ENCODE peak calls at places on chromosome 22, in four cellular contexts. One of them, this sample, is unnamed.

GRCh38 chr22:28772633-28773460 is at the start of gene CCDC117:
- DNase-seq in HepG2: peak
- DNase-seq in HFF-Myc: peak
- DNase-seq in fibroblast of the aortic adventitia: peak
- DNase-seq in this sample: peak

GRCh38 chr22:27331526-27332281 is 469.9 kb downstream of the MN1 start:
- DNase-seq in fibroblast of the aortic adventitia: peak
- DNase-seq in HFF-Myc: no peak
- DNase-seq in HepG2: peak
- DNase-seq in this sample: peak

GRCh38 chr22:32502346-32502745 is 27.7 kb downstream of the FBXO7 start:
- DNase-seq in HFF-Myc: no peak
- DNase-seq in HepG2: no peak
- DNase-seq in fibroblast of the aortic adventitia: no peak
- DNase-seq in this sample: no peak

GRCh38 chr22:28172948-28173360 is 253.9 kb upstream of the PITPNB start:
- DNase-seq in HepG2: no peak
- DNase-seq in fibroblast of the aortic adventitia: no peak
- DNase-seq in HFF-Myc: no peak
- DNase-seq in this sample: no peak

GRCh38 chr22:32465661-32466060 is 1.4 kb upstream of the BPIFC start:
- DNase-seq in fibroblast of the aortic adventitia: no peak
- DNase-seq in HFF-Myc: no peak
- DNase-seq in HepG2: no peak
- DNase-seq in this sample: no peak

GRCh38 chr22:32310777-32311176 is 46.9 kb upstream of the RFPL3 start:
- DNase-seq in HFF-Myc: no peak
- DNase-seq in fibroblast of the aortic adventitia: no peak
- DNase-seq in HepG2: no peak
- DNase-seq in this sample: no peak

GRCh38 chr22:27962268-27963191 is 43.5 kb upstream of the PITPNB start:
- DNase-seq in fibroblast of the aortic adventitia: no peak
- DNase-seq in HFF-Myc: no peak
- DNase-seq in HepG2: no peak
- DNase-seq in this sample: no peak

GRCh38 chr22:50169774-50170341 is 673 bp upstream of the PANX2 start:
- DNase-seq in fibroblast of the aortic adventitia: peak
- DNase-seq in HFF-Myc: no peak
- DNase-seq in HepG2: no peak
- DNase-seq in this sample: peak

GRCh38 chr22:50526849-50527801 is 1.7 kb upstream of the SCO2 start:
- DNase-seq in HepG2: peak
- DNase-seq in fibroblast of the aortic adventitia: peak
- DNase-seq in HFF-Myc: no peak
- DNase-seq in this sample: peak

GRCh38 chr22:23241562-23242472 is 61.5 kb downstream of the BCR start:
- DNase-seq in fibroblast of the aortic adventitia: no peak
- DNase-seq in HFF-Myc: no peak
- DNase-seq in HepG2: no peak
- DNase-seq in this sample: peak

GRCh38 chr22:23244690-23245044 is 64.4 kb downstream of the BCR start:
- DNase-seq in fibroblast of the aortic adventitia: no peak
- DNase-seq in HFF-Myc: no peak
- DNase-seq in HepG2: no peak
- DNase-seq in this sample: no peak

GRCh38 chr22:23242473-23243001 is 62.2 kb downstream of the BCR start:
- DNase-seq in HFF-Myc: no peak
- DNase-seq in HepG2: no peak
- DNase-seq in fibroblast of the aortic adventitia: no peak
- DNase-seq in this sample: peak

GRCh38 chr22:23243859-23244689 is 63.8 kb downstream of the BCR start:
- DNase-seq in HepG2: no peak
- DNase-seq in HFF-Myc: no peak
- DNase-seq in fibroblast of the aortic adventitia: no peak
- DNase-seq in this sample: peak

DNA sequence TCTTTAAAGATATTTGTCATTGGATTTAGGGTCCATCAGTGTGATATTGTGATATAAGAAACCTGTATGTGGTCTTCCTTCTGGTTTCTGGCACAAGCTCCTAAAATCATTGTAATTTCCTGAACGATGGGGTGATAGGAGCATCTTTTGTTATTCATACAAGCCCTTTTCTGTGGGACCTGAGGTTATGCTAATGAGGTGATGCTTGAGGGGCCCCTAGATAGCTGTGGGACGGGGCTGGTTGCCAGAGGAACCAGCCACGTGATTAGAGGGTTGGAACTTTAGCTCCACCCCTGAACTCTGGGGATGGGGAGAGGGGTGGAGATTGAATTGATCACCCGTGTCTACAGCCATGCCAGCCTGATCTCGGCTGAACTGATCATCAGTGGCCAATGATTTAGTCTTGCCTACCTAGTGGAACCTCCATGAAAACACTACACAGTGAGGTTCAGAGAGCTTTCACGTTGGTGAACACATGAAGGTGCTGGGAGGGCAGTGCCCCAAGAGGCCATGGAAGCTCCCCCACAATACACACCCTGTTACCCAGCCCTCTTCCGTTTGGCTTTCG is 62.8 kb downstream of the BCR start:
- DNase-seq in fibroblast of the aortic adventitia: no peak
- DNase-seq in HFF-Myc: no peak
- DNase-seq in HepG2: no peak
- DNase-seq in this sample: peak
- TF ChIP-seq CTCF in fibroblast of the aortic adventitia: no peak
- TF ChIP-seq CTCF in HFF-Myc: no peak
- TF ChIP-seq CTCF in HepG2: no peak
- TF ChIP-seq CTCF in this sample: no peak

GRCh38 chr22:23180301-23180892 is at the start of gene BCR:
- DNase-seq in HFF-Myc: no peak
- DNase-seq in HepG2: no peak
- DNase-seq in fibroblast of the aortic adventitia: peak
- DNase-seq in this sample: peak
- TF ChIP-seq CTCF in HFF-Myc: peak
- TF ChIP-seq CTCF in HepG2: no peak
- TF ChIP-seq CTCF in fibroblast of the aortic adventitia: no peak
- TF ChIP-seq CTCF in this sample: no peak

GRCh38 chr22:46996595-46997310 is 234.3 kb downstream of the TBC1D22A start:
- DNase-seq in HFF-Myc: no peak
- DNase-seq in HepG2: peak
- DNase-seq in fibroblast of the aortic adventitia: no peak
- DNase-seq in this sample: peak
- TF ChIP-seq CTCF in HFF-Myc: peak
- TF ChIP-seq CTCF in HepG2: peak
- TF ChIP-seq CTCF in fibroblast of the aortic adventitia: no peak
- TF ChIP-seq CTCF in this sample: peak

DNA sequence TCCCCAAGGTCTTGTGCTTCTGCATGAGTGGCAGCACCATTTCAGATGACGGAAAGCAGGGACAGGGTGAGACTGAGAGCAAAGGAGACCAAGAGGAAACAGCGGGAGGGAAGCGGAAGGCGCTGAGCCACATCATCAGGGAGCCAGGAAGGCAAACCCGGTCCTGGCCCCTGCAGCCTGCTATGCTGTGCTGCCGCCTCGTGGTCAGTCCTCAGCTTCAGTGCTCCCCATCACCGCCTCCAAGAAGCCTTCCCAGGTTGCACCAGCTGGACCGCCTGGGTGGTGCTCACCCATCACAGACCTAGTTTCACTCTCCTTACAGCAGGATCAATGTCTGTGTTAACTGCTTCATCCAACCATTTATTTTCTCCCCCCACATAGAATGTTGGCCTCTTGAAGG is 73.0 kb upstream of the PHF21B start:
- DNase-seq in fibroblast of the aortic adventitia: peak
- DNase-seq in HFF-Myc: no peak
- DNase-seq in HepG2: no peak
- DNase-seq in this sample: peak
- TF ChIP-seq CTCF in fibroblast of the aortic adventitia: peak
- TF ChIP-seq CTCF in HFF-Myc: peak
- TF ChIP-seq CTCF in HepG2: peak
- TF ChIP-seq CTCF in this sample: peak

DNA sequence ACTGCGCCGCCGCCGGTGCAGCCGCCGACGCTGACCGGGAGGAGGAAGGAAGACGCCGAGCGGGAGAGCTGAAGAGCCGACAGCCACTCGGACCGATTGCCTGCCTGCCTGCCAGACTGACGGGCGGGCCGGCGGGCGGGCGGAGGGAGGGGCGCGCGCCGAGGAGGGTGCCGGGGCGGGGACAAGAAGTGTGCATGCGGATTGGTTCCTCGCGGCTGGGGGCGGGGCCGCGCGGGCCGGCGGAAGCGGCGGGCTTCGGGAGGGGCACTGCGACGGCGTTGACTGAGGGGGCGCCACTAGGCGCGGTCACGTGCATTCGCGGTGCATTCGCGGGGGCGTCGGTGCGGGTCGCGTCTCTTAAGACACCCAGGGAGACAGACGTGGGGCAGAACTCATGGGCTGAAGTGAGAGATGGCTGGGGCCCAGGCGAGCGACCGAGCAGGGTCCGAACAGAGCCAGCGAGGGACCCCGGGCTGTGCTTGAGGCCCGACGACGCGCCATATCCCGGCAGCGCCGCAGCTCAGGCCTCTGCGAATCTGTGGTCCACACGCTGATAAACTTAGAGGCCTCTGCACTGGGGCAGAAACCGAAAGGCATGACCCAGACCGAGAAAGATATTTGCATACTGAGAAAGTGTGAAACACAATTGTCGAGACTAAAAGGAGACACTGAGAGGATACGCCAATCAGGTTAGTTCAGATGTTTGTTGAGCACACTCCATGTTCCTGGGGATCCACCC is at the start of gene MAPK1:
- DNase-seq in HFF-Myc: peak
- DNase-seq in fibroblast of the aortic adventitia: peak
- DNase-seq in HepG2: peak
- DNase-seq in this sample: peak
- TF ChIP-seq CTCF in HFF-Myc: no peak
- TF ChIP-seq CTCF in fibroblast of the aortic adventitia: peak
- TF ChIP-seq CTCF in HepG2: peak
- TF ChIP-seq CTCF in this sample: no peak

GRCh38 chr22:46008291-46008690 is 31.3 kb upstream of the WNT7B start:
- DNase-seq in fibroblast of the aortic adventitia: peak
- DNase-seq in HepG2: no peak
- DNase-seq in HFF-Myc: no peak
- DNase-seq in this sample: peak

GRCh38 chr22:46007003-46007847 is 30.3 kb upstream of the WNT7B start:
- DNase-seq in fibroblast of the aortic adventitia: peak
- DNase-seq in HFF-Myc: no peak
- DNase-seq in HepG2: no peak
- DNase-seq in this sample: peak

GRCh38 chr22:46006379-46007002 is 29.5 kb upstream of the WNT7B start:
- DNase-seq in HFF-Myc: peak
- DNase-seq in fibroblast of the aortic adventitia: peak
- DNase-seq in HepG2: peak
- DNase-seq in this sample: peak

GRCh38 chr22:46008836-46009596 is 32.1 kb upstream of the WNT7B start:
- DNase-seq in fibroblast of the aortic adventitia: no peak
- DNase-seq in HepG2: no peak
- DNase-seq in HFF-Myc: no peak
- DNase-seq in this sample: no peak

DNA sequence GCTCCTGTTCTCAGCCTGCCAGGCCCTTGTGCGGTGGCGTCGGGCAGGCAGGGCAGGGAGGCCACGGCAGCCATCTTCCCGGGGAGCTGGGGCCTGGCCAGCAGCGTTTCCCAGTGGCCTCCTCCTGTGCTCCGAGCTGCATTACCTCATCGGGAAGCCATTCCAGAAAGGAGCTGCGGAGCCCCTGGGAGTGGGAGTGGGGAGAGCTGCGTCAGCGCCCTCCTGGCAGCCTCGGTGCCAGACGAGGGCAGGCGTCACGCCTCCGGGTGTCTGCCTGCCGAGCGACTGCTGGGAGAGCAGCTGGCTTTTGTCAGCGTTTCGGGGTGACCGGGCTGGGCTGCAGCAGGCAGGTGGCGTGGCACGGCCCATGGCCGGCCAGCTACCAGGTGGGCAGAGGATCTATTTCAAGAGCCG is 30.9 kb upstream of the WNT7B start:
- DNase-seq in HFF-Myc: peak
- DNase-seq in HepG2: no peak
- DNase-seq in fibroblast of the aortic adventitia: peak
- DNase-seq in this sample: peak
- TF ChIP-seq CTCF in HFF-Myc: no peak
- TF ChIP-seq CTCF in HepG2: no peak
- TF ChIP-seq CTCF in fibroblast of the aortic adventitia: no peak
- TF ChIP-seq CTCF in this sample: no peak

GRCh38 chr22:37318255-37319109 is 36.2 kb downstream of the CYTH4 start:
- DNase-seq in HFF-Myc: no peak
- DNase-seq in HepG2: no peak
- DNase-seq in fibroblast of the aortic adventitia: no peak
- DNase-seq in this sample: peak
- TF ChIP-seq CTCF in HFF-Myc: peak
- TF ChIP-seq CTCF in HepG2: peak
- TF ChIP-seq CTCF in fibroblast of the aortic adventitia: no peak
- TF ChIP-seq CTCF in this sample: no peak

GRCh38 chr22:35842954-35843353 is 125.3 kb downstream of the APOL5 start:
- DNase-seq in HFF-Myc: peak
- DNase-seq in HepG2: peak
- DNase-seq in fibroblast of the aortic adventitia: peak
- DNase-seq in this sample: peak
- TF ChIP-seq CTCF in HFF-Myc: peak
- TF ChIP-seq CTCF in HepG2: peak
- TF ChIP-seq CTCF in fibroblast of the aortic adventitia: peak
- TF ChIP-seq CTCF in this sample: peak

GRCh38 chr22:44328762-44329161 is 16.0 kb upstream of the SHISAL1 start:
- DNase-seq in HepG2: no peak
- DNase-seq in fibroblast of the aortic adventitia: no peak
- DNase-seq in HFF-Myc: no peak
- DNase-seq in this sample: peak

GRCh38 chr22:44329179-44329796 is 16.5 kb upstream of the SHISAL1 start:
- DNase-seq in fibroblast of the aortic adventitia: no peak
- DNase-seq in HepG2: no peak
- DNase-seq in HFF-Myc: no peak
- DNase-seq in this sample: peak

GRCh38 chr22:44328326-44328725 is 15.6 kb upstream of the SHISAL1 start:
- DNase-seq in HepG2: no peak
- DNase-seq in HFF-Myc: no peak
- DNase-seq in fibroblast of the aortic adventitia: no peak
- DNase-seq in this sample: no peak

GRCh38 chr22:44326549-44326881 is 13.8 kb upstream of the SHISAL1 start:
- DNase-seq in HepG2: no peak
- DNase-seq in HFF-Myc: no peak
- DNase-seq in fibroblast of the aortic adventitia: no peak
- DNase-seq in this sample: no peak

GRCh38 chr22:44325718-44326548 is 13.2 kb upstream of the SHISAL1 start:
- DNase-seq in HFF-Myc: peak
- DNase-seq in HepG2: no peak
- DNase-seq in fibroblast of the aortic adventitia: peak
- DNase-seq in this sample: peak
- TF ChIP-seq CTCF in HFF-Myc: no peak
- TF ChIP-seq CTCF in HepG2: no peak
- TF ChIP-seq CTCF in fibroblast of the aortic adventitia: peak
- TF ChIP-seq CTCF in this sample: peak

GRCh38 chr22:36982136-36982535 is 37.1 kb downstream of the TST start:
- DNase-seq in HepG2: no peak
- DNase-seq in fibroblast of the aortic adventitia: no peak
- DNase-seq in HFF-Myc: no peak
- DNase-seq in this sample: peak
- TF ChIP-seq CTCF in HepG2: peak
- TF ChIP-seq CTCF in fibroblast of the aortic adventitia: no peak
- TF ChIP-seq CTCF in HFF-Myc: peak
- TF ChIP-seq CTCF in this sample: no peak

This sample was measured in osteoblast.